ENCODE peak calls at places on chromosomes 7 and 10, in four cellular contexts. Q is tibial artery, P is RWPE1, U is MCF 10A. N is an unnamed sample.

GRCh38 chr10:121077331-121077730 is 226.2 kb downstream of the WDR11 start:
- DNase-seq in Q (no peak), P (peak), U (peak), N (peak)

GRCh38 chr7:127650842-127651555 is 995 bp upstream of the SND1 start:
- DNase-seq in Q (no peak), P (peak), U (no peak), N (no peak)

GRCh38 chr7:26958834-26959233 is 94.4 kb upstream of the SKAP2 start:
- DNase-seq in Q (no peak), P (peak), U (peak), N (peak)

GRCh38 chr7:45876519-45876918 is 3.6 kb upstream of the CCDC201 start:
- DNase-seq in Q (no peak), P (no peak), U (no peak), N (no peak)

GRCh38 chr7:27992092-27992491 is 188.5 kb downstream of the JAZF1 start:
- DNase-seq in Q (no peak), P (no peak), U (no peak), N (no peak)

GRCh38 chr10:95295031-95295755 is 4.4 kb upstream of the PDLIM1 start:
- DNase-seq in Q (no peak), P (no peak), U (no peak), N (peak)

GRCh38 chr10:93876391-93876790 is 17.4 kb upstream of the SLC35G1 start:
- DNase-seq in Q (no peak), P (no peak), U (no peak), N (no peak)

GRCh38 chr10:124230586-124231187 is 137.3 kb upstream of the CHST15 start:
- DNase-seq in Q (no peak), P (no peak), U (no peak), N (no peak)

GRCh38 chr10:88661018-88661417 is 3.2 kb upstream of the LIPF start:
- DNase-seq in Q (no peak), P (no peak), U (no peak), N (no peak)

GRCh38 chr10:86652361-86653202 is 1.8 kb upstream of the OPN4 start:
- DNase-seq in Q (peak), P (no peak), U (peak), N (no peak)

GRCh38 chr10:24008164-24009066 is 200.5 kb upstream of the KIAA1217 start:
- DNase-seq in Q (no peak), P (peak), U (peak), N (peak)

GRCh38 chr10:118810796-118811195 is 56.0 kb upstream of the CACUL1 start:
- DNase-seq in Q (no peak), P (no peak), U (no peak), N (no peak)

GRCh38 chr10:93473804-93474472 is 8.2 kb downstream of the MYOF start:
- DNase-seq in Q (no peak), P (no peak), U (no peak), N (no peak)

GRCh38 chr7:31107106-31108090 is 55.3 kb downstream of the ADCYAP1R1 start:
- DNase-seq in Q (no peak), P (no peak), U (no peak), N (no peak)

GRCh38 chr7:34392972-34393371 is 265.0 kb upstream of the NPSR1 start:
- DNase-seq in Q (no peak), P (no peak), U (no peak), N (no peak)

GRCh38 chr7:45203947-45204445 is 46.4 kb downstream of the RAMP3 start:
- DNase-seq in Q (no peak), P (peak), U (peak), N (peak)

GRCh38 chr7:149304006-149304405 is 42.0 kb downstream of the ZNF783 start:
- DNase-seq in Q (no peak), P (no peak), U (no peak), N (no peak)

GRCh38 chr10:119313645-119314044 is 106.3 kb downstream of the GRK5 start:
- DNase-seq in Q (no peak), P (no peak), U (no peak), N (no peak)

GRCh38 chr10:122525788-122526187 is 34.8 kb upstream of the DMBT1 start:
- DNase-seq in Q (no peak), P (no peak), U (peak), N (peak)

GRCh38 chr10:97684866-97685394 is 2.1 kb downstream of the AVPI1 start:
- DNase-seq in Q (no peak), P (no peak), U (no peak), N (no peak)

GRCh38 chr10:97683556-97684357 is 3.3 kb downstream of the AVPI1 start:
- DNase-seq in Q (no peak), P (no peak), U (peak), N (peak)

GRCh38 chr10:97686301-97686961 is 610 bp downstream of the AVPI1 start:
- DNase-seq in Q (no peak), P (no peak), U (no peak), N (no peak)

GRCh38 chr10:97686962-97687784 is at the start of gene AVPI1:
- DNase-seq in Q (peak), P (peak), U (peak), N (peak)

GRCh38 chr10:97685395-97685958 is 1.6 kb downstream of the AVPI1 start:
- DNase-seq in Q (no peak), P (peak), U (peak), N (peak)
- TF ChIP-seq CTCF in Q (peak), P (peak), U (peak), N (peak)

GRCh38 chr10:10776363-10776762 is 241.3 kb upstream of the CELF2 start:
- DNase-seq in Q (no peak), P (no peak), U (no peak), N (no peak)
- TF ChIP-seq CTCF in Q (no peak), P (no peak), U (no peak), N (no peak)

GRCh38 chr10:26860026-26860541 is 674 bp downstream of the ABI1 start:
- DNase-seq in Q (peak), P (peak), U (peak), N (peak)

GRCh38 chr10:26859241-26860025 is 1.3 kb downstream of the ABI1 start:
- DNase-seq in Q (no peak), P (no peak), U (peak), N (no peak)

GRCh38 chr10:26858707-26859034 is 2.1 kb downstream of the ABI1 start:
- DNase-seq in Q (no peak), P (peak), U (peak), N (peak)

GRCh38 chr10:26861326-26861998 is 704 bp upstream of the ABI1 start:
- DNase-seq in Q (no peak), P (no peak), U (no peak), N (no peak)

DNA sequence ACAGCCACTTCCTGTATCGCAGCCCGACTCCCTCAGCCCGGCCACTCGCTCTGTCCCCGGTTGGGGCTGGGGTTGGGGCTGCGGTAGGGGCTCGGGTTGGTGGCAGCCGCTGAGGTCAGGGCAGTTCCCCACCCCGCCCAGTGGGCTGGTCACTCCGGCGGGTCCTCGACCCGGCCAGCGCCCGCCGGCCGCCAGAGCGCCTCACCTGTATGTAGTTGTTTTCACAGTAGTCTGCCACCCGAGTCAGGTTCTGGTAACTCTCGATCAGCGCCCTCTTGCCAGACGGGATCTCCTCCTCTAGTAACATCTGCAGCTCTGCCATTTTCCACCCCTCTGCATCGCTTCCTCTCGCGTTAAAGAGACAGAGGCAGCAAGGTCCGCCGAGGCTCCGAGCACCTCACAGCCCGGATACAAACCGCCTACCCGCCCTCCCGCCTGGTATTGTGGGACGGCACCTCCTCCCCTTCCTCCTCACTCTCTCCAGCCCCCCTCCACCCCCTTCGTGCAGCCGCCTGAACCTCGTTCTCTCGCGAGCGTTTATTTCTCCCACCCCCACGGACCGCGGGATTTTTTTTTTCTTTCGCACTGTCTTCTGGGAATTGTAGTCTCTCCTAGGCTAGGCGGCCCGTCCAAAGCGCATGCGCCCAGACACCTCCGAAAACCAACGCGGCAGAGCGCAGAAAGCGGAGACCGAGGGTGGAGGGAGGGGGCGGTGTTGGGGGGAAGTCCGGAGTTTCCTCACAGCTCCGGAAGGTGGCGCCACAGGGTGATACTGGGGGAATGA is at the start of gene ABI1:
- DNase-seq in Q (peak), P (peak), U (peak), N (peak)
- TF ChIP-seq CTCF in Q (peak), P (peak), U (no peak), N (peak)

DNA sequence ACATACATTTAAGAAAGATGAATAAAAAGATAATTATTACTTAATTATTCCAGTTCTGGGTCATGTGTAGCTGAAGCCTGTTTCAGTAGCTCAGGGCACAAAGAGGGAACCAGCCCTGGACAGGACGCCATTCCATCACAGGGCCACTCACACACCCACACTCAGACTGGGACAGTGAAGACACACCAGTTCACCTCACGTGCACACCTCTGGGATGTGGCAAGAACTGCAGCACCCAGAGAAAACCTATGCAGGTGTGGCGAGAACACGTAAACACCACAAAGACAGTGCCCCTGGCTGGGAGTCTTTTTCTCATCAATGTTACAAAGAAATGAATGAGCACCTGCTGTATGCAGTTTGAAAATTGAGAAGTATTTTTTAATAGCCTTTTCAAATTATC is 1.6 kb upstream of the IDI1 start:
- DNase-seq in Q (no peak), P (peak), U (peak), N (peak)
- TF ChIP-seq CTCF in Q (no peak), P (no peak), U (no peak), N (peak)

GRCh38 chr7:48389977-48390376 is 218.7 kb downstream of the ABCA13 start:
- DNase-seq in Q (no peak), P (peak), U (peak), N (peak)

GRCh38 chr7:48388922-48389321 is 217.7 kb downstream of the ABCA13 start:
- DNase-seq in Q (no peak), P (no peak), U (no peak), N (no peak)

GRCh38 chr7:48387916-48388315 is 216.7 kb downstream of the ABCA13 start:
- DNase-seq in Q (no peak), P (no peak), U (no peak), N (no peak)

GRCh38 chr7:48384180-48384752 is 213.0 kb downstream of the ABCA13 start:
- DNase-seq in Q (no peak), P (no peak), U (no peak), N (peak)
- TF ChIP-seq CTCF in Q (no peak), P (no peak), U (no peak), N (peak)

DNA sequence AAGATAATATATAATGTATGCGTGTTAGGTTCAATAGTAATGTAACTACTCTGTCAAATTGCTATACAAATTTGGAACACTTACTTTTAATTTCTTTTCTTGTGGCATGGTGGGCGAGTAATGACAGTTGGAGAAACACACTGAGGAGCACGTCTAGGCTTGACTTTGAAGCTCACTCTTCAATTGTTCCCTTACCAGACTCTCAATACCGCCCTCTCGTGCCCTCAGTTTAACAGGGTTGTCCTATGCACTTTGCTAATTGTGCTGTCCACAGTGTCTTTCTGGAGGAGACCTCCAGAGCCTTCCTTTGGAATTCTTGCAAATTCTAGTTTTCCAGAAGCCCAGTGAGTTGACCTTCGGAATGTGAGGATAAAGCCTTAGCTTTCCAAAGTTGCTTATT is 107.2 kb upstream of the RELN start:
- DNase-seq in Q (no peak), P (no peak), U (peak), N (peak)
- TF ChIP-seq CTCF in Q (no peak), P (no peak), U (no peak), N (peak)

DNA sequence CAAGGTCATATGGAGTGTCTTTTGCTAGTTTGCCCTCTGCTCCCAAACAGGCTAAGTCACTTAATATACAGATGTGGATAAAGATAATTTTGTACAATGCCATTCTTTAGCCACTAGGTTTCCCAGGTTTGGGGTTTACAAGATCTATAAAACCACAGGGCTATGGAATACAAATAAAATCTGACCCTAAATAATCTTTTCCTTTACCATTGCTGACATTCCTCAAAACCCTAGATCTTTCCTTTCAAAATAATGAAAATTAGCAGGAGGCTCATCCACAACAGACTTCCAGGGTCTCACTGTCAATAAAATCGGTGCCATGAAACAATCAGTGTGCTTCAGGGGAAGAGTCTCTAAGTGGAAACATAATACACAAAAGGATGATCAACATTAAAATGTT is 148.4 kb downstream of the CPEB3 start:
- DNase-seq in Q (no peak), P (no peak), U (no peak), N (no peak)
- TF ChIP-seq CTCF in Q (no peak), P (no peak), U (no peak), N (peak)

GRCh38 chr7:30074422-30075030 is 46.3 kb downstream of the PLEKHA8 start:
- DNase-seq in Q (no peak), P (peak), U (peak), N (peak)
- TF ChIP-seq CTCF in Q (peak), P (peak), U (peak), N (peak)

N was measured in epithelial cell of esophagus.